ENCODE peak calls at places on chromosomes 11 and 22, in seven cellular contexts. N is NCI-H69; O is heart right ventricle; H is GM04504; T is activated CD8-positive, alpha-beta memory T cell treated with anti-CD3 and anti-CD28 coated beads for 24 hours; A is transverse colon; J is stimulated activated CD4-positive, alpha-beta T cell treated with anti-CD3 and anti-CD28 coated beads, Interleukin-1b, Interleukin-23, amount 100 ng/mL, for 1 hour. B is an unnamed sample.

GRCh38 chr11:4865855-4866254 is 15.8 kb upstream of the OR51T1 start:
- DNase-seq in N (no peak), O (no peak), H (no peak), T (no peak), A (no peak), J (no peak), B (no peak)

GRCh38 chr11:126465573-126466287 is 110.2 kb downstream of the ST3GAL4 start:
- DNase-seq in N (peak; percentile 86), O (no peak), H (no peak), T (no peak), A (peak; percentile 68), J (no peak), B (no peak)

GRCh38 chr22:32754413-32755041 is 47.0 kb upstream of the TIMP3 start:
- DNase-seq in N (no peak), O (no peak), H (no peak), T (no peak), A (peak; percentile 16), J (no peak), B (no peak)

GRCh38 chr11:48242501-48242900 is 2.4 kb upstream of the OR4X2 start:
- DNase-seq in N (no peak), O (no peak), H (no peak), T (no peak), A (no peak), J (no peak), B (no peak)

GRCh38 chr11:61392991-61393595 is 706 bp downstream of the TMEM216 start:
- DNase-seq in N (peak; percentile 35), O (no peak), H (no peak), T (no peak), A (no peak), J (no peak), B (no peak)

GRCh38 chr22:50182176-50183081 is 3.3 kb upstream of the TRABD start:
- DNase-seq in N (peak; percentile 7), O (no peak), H (no peak), T (no peak), A (peak; percentile 66), J (no peak), B (no peak)

GRCh38 chr22:38033522-38034277 is 23.5 kb upstream of the PICK1 start:
- DNase-seq in N (no peak), O (no peak), H (no peak), T (no peak), A (no peak), J (no peak), B (no peak)

GRCh38 chr11:86802601-86803051 is 2.3 kb downstream of the PRSS23 start:
- DNase-seq in N (peak; percentile 81), O (no peak), H (no peak), T (no peak), A (no peak), J (no peak), B (no peak)

GRCh38 chr11:83918471-83918870 is 632.3 kb upstream of the CCDC90B start:
- DNase-seq in N (no peak), O (peak; percentile 28), H (no peak), T (no peak), A (no peak), J (no peak), B (no peak)

GRCh38 chr11:57551941-57552340 is 14.5 kb downstream of the SMTNL1 start:
- DNase-seq in N (no peak), O (no peak), H (no peak), T (no peak), A (no peak), J (no peak), B (no peak)

GRCh38 chr11:118277312-118277711 is 13.2 kb upstream of the MPZL2 start:
- DNase-seq in N (peak; percentile 12), O (no peak), H (no peak), T (no peak), A (no peak), J (no peak), B (no peak)

GRCh38 chr11:9047986-9048522 is 43.3 kb downstream of the SCUBE2 start:
- DNase-seq in N (peak; percentile 83), O (peak; percentile 48), H (peak; percentile 72), T (no peak), A (no peak), J (no peak), B (no peak)

GRCh38 chr22:23925020-23925606 is 30.9 kb downstream of the MIF start:
- DNase-seq in N (no peak), O (no peak), H (no peak), T (no peak), A (no peak), J (no peak), B (peak; percentile 40)

GRCh38 chr11:73888244-73888643 is 11.4 kb downstream of the PAAF1 start:
- DNase-seq in N (no peak), O (no peak), H (no peak), T (no peak), A (no peak), J (no peak), B (no peak)

GRCh38 chr11:80873309-80873999 is 1432.6 kb upstream of the TENM4 start:
- DNase-seq in N (no peak), O (no peak), H (no peak), T (no peak), A (no peak), J (no peak), B (no peak)

GRCh38 chr11:4825132-4825531 is 4.0 kb downstream of the OR51F2 start:
- DNase-seq in N (no peak), O (no peak), H (no peak), T (no peak), A (no peak), J (no peak), B (no peak)